ENCODE peak calls at places on chromosomes 13 and 19, in ten cellular contexts. G, L, F, H, I, S, J, K, Y and X are unnamed samples. For H3K9me3 and H3K27me3, the result is how much of the 10 kb centered on the place peaks cover.

GRCh38 chr13:108176685-108177274 is 38.6 kb downstream of the LIG4 start:
- DNase-seq in G (no peak), L (no peak), F (peak), H (peak), I (peak), S (peak), J (no peak), K (peak), Y (no peak), X (no peak)

GRCh38 chr19:55467236-55468053 is 2.9 kb upstream of the C19orf85 start:
- DNase-seq in G (peak), L (no peak), F (no peak), H (peak), I (peak), S (peak), J (peak), K (peak), Y (peak), X (peak)

GRCh38 chr13:27789153-27789494 is 3.2 kb upstream of the GSX1 start:
- DNase-seq in G (no peak), L (no peak), F (no peak), H (no peak), I (no peak), S (no peak), J (no peak), K (no peak), Y (no peak), X (no peak)

GRCh38 chr13:113997845-113998751 is 24.2 kb upstream of the C13orf46 start:
- DNase-seq in G (peak), L (no peak), F (no peak), H (no peak), I (no peak), S (peak), J (peak), K (peak), Y (peak), X (no peak)

GRCh38 chr13:67230243-67230773 is at the start of gene PCDH9:
- DNase-seq in G (peak), L (peak), F (peak), H (peak), I (peak), S (peak), J (peak), K (peak), Y (peak), X (peak)

GRCh38 chr13:109715902-109716301 is 70.5 kb downstream of the IRS2 start:
- DNase-seq in G (no peak), L (no peak), F (no peak), H (peak), I (no peak), S (peak), J (no peak), K (peak), Y (no peak), X (no peak)

GRCh38 chr19:48174445-48175030 is 4.1 kb downstream of the ZSWIM9 start:
- DNase-seq in G (no peak), L (no peak), F (no peak), H (no peak), I (no peak), S (no peak), J (no peak), K (no peak), Y (no peak), X (no peak)

GRCh38 chr19:47699360-47699917 is 13.8 kb upstream of the EHD2 start:
- DNase-seq in G (no peak), L (no peak), F (no peak), H (peak), I (peak), S (peak), J (peak), K (peak), Y (no peak), X (peak)

GRCh38 chr19:41616785-41617621 is 9.9 kb downstream of the CEACAM4 start:
- DNase-seq in G (no peak), L (no peak), F (peak), H (peak), I (no peak), S (peak), J (no peak), K (peak), Y (no peak), X (peak)

GRCh38 chr13:47665041-47665440 is 336.0 kb downstream of the SUCLA2 start:
- DNase-seq in G (no peak), L (no peak), F (no peak), H (peak), I (no peak), S (no peak), J (no peak), K (no peak), Y (no peak), X (no peak)

GRCh38 chr13:75042809-75043208 is 439.2 kb downstream of the TBC1D4 start:
- DNase-seq in G (no peak), L (no peak), F (no peak), H (no peak), I (no peak), S (no peak), J (no peak), K (no peak), Y (no peak), X (no peak)

GRCh38 chr13:43979492-43979891 is 99.8 kb downstream of the LACC1 start:
- DNase-seq in G (no peak), L (no peak), F (no peak), H (no peak), I (no peak), S (no peak), J (no peak), K (no peak), Y (no peak), X (no peak)

GRCh38 chr13:44437356-44438233 is 64.0 kb downstream of the SERP2 start:
- DNase-seq in G (no peak), L (peak), F (no peak), H (peak), I (no peak), S (peak), J (no peak), K (peak), Y (no peak), X (no peak)

GRCh38 chr19:18309525-18310064 is 13.3 kb downstream of the LSM4 start:
- DNase-seq in G (no peak), L (no peak), F (no peak), H (no peak), I (no peak), S (no peak), J (no peak), K (no peak), Y (no peak), X (no peak)

GRCh38 chr13:27466513-27466912 is 16.1 kb upstream of the MTIF3 start:
- DNase-seq in G (peak), L (no peak), F (no peak), H (no peak), I (no peak), S (no peak), J (no peak), K (no peak), Y (no peak), X (no peak)

GRCh38 chr13:27082325-27082724 is 89.3 kb downstream of the USP12 start:
- DNase-seq in G (no peak), L (peak), F (no peak), H (no peak), I (no peak), S (no peak), J (no peak), K (no peak), Y (no peak), X (no peak)

GRCh38 chr13:80516818-80517348 is 176.0 kb upstream of the SPRY2 start:
- DNase-seq in G (no peak), L (no peak), F (no peak), H (no peak), I (no peak), S (no peak), J (no peak), K (no peak), Y (no peak), X (no peak)

GRCh38 chr13:71368301-71368700 is 498.7 kb downstream of the DACH1 start:
- DNase-seq in G (no peak), L (no peak), F (no peak), H (no peak), I (no peak), S (no peak), J (no peak), K (no peak), Y (no peak), X (no peak)

GRCh38 chr13:106348032-106348431 is 187.4 kb downstream of the EFNB2 start:
- DNase-seq in G (no peak), L (peak), F (peak), H (peak), I (no peak), S (peak), J (no peak), K (peak), Y (no peak), X (no peak)

GRCh38 chr19:42030605-42031004 is 36.6 kb upstream of the ATP1A3 start:
- DNase-seq in G (peak), L (no peak), F (no peak), H (no peak), I (no peak), S (no peak), J (no peak), K (no peak), Y (no peak), X (peak)

GRCh38 chr13:87975035-87975434 is 303.9 kb downstream of the SLITRK5 start:
- DNase-seq in G (no peak), L (no peak), F (no peak), H (no peak), I (no peak), S (no peak), J (no peak), K (no peak), Y (no peak), X (no peak)

GRCh38 chr13:44765076-44765475 is 188.9 kb upstream of the TSC22D1 start:
- DNase-seq in G (no peak), L (peak), F (no peak), H (peak), I (no peak), S (no peak), J (no peak), K (no peak), Y (no peak), X (no peak)

GRCh38 chr13:106721599-106721998 is 153.7 kb upstream of the ARGLU1 start:
- DNase-seq in G (no peak), L (no peak), F (no peak), H (no peak), I (no peak), S (no peak), J (no peak), K (no peak), Y (no peak), X (no peak)

GRCh38 chr19:19296953-19297689 is 23.2 kb downstream of the SUGP1 start:
- DNase-seq in G (no peak), L (no peak), F (no peak), H (no peak), I (no peak), S (no peak), J (no peak), K (no peak), Y (no peak), X (no peak)

GRCh38 chr13:113945857-113946408 is 27.9 kb downstream of the C13orf46 start:
- DNase-seq in G (no peak), L (no peak), F (no peak), H (no peak), I (no peak), S (no peak), J (peak), K (no peak), Y (no peak), X (no peak)

GRCh38 chr13:31798189-31798588 is 58.9 kb downstream of the RXFP2 start:
- DNase-seq in G (no peak), L (no peak), F (no peak), H (no peak), I (no peak), S (no peak), J (no peak), K (no peak), Y (no peak), X (no peak)

GRCh38 chr13:45518525-45519235 is 53.9 kb downstream of the COG3 start:
- DNase-seq in G (no peak), L (peak), F (no peak), H (no peak), I (no peak), S (peak), J (no peak), K (peak), Y (no peak), X (no peak)

DNA sequence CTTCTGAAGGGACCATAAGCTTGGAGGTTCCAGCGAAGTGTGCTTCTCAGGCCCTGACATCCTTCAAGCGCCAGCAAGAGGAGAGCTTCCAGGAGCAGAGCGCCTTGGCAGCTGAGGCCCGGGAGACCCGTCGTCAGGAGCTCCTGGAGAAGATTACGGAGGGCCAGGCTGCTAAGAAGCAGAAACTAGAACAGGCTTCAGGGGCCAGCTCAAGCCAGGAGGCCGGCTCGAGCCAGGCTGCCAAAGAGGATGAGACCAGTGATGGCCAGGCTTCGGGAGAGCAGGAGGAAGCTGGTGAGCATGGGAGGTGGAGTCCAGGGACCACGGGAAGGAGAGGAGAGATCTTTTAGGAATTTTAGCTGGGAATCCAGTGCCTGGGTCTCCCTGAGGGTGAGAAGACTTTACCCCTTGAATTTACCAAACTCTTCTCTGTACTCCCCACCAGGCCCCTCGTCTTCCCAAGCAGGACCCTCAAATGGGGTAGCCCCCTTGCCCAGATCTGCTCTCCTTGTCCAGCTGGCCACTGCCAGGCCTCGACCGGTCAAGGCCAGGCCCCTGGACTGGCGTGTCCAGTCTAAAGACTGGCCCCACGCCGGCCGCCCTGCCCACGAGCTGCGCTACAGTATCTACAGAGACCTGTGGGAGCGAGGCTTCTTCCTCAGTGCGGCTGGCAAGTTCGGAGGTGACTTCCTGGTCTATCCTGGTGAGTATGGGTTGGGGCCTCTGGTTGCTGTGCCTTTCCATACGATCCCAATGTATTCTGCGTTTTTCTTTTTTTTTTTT is 754 bp downstream of the TSEN34 start:
- DNase-seq in G (no peak), L (no peak), F (no peak), H (no peak), I (no peak), S (peak), J (peak), K (peak), Y (no peak), X (no peak)
- H3K4me3 ChIP-seq in G (peak), L (peak), F (peak), H (peak), I (peak), S (peak), J (peak), K (peak), Y (peak), X (peak)

DNA sequence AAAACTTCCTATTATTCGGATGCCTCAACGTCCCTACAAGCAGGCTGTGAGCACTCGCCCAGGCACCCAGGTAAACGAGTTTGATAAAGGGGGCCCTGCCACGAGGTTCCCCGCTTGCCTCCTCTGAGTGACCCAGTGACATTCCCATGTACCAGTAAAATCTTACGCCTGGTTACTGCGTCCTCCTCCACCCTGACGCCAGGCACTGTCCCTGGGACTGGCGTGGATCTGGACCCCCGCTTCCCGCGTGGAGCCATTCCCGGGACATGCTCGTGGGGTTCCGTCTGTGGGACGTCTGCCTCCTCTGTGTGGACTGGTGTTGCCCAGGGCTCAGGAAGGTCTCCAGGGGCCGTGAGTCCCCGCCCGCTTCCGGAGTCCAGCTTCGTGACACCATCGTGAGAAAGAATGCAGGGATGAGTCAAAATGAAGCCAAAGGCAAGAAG is 407 bp upstream of the ZNF550 start:
- DNase-seq in G (peak), L (peak), F (no peak), H (no peak), I (no peak), S (peak), J (peak), K (peak), Y (peak), X (peak)
- H3K9me3 ChIP-seq in G (under half), L (under half), F (under half), H (under half), I (under half), S (under half), J (under half), K (under half), Y (under half), X (under half)

DNA sequence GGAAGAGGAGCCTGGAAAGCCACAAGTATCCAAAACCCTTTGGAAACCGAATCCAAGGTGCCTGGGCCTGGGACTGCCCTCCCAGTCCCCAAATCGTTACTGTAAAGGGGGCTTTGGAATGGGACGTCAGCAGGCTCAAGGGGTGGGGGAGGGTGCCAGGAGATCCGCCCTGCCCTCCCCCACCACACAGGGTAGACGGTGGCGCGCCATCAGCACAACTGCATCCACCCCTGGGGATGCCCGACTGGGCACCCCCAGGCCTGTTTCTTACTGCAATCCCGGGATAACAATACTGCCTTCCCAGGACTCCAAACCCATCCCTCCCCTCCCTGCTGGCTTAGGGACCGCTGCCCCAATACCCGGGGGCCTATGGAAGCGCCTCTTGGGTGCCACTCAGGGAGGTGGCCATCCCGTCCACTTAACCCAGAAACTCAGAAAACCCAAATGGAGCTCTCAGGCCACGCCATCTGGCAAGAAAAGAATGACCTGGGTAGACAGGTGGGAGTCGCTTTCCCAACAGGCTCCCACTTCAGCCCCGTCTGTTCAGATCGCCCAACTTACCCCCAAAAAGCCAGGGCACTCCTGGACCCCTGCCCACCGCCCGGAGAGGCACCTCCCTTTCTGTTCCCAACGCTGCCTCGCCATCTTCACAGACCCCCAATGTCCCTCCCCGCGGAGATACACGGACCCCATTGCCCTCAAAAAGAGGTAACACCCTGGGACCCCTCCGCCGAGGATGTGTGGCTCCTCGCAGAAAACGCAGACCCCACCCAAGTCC is 2.4 kb downstream of the KLF16 start:
- DNase-seq in G (no peak), L (no peak), F (no peak), H (no peak), I (no peak), S (no peak), J (no peak), K (no peak), Y (no peak), X (no peak)
- H3K27me3 ChIP-seq in G (under half), L (under half), F (under half), H (half or more), I (under half), S (under half), J (under half), K (under half), Y (under half), X (under half)

GRCh38 chr19:15471639-15472101 is 7.3 kb upstream of the RASAL3 start:
- DNase-seq in G (no peak), L (no peak), F (no peak), H (no peak), I (no peak), S (no peak), J (peak), K (no peak), Y (no peak), X (no peak)

GRCh38 chr19:15479391-15480345 is at the start of gene PGLYRP2:
- DNase-seq in G (no peak), L (no peak), F (no peak), H (no peak), I (no peak), S (peak), J (peak), K (no peak), Y (peak), X (no peak)

GRCh38 chr19:15475169-15475568 is 4.1 kb downstream of the PGLYRP2 start:
- DNase-seq in G (no peak), L (no peak), F (no peak), H (no peak), I (no peak), S (no peak), J (no peak), K (no peak), Y (no peak), X (no peak)

GRCh38 chr19:15476334-15476733 is 3.0 kb downstream of the PGLYRP2 start:
- DNase-seq in G (no peak), L (no peak), F (no peak), H (no peak), I (no peak), S (no peak), J (peak), K (no peak), Y (no peak), X (no peak)

DNA sequence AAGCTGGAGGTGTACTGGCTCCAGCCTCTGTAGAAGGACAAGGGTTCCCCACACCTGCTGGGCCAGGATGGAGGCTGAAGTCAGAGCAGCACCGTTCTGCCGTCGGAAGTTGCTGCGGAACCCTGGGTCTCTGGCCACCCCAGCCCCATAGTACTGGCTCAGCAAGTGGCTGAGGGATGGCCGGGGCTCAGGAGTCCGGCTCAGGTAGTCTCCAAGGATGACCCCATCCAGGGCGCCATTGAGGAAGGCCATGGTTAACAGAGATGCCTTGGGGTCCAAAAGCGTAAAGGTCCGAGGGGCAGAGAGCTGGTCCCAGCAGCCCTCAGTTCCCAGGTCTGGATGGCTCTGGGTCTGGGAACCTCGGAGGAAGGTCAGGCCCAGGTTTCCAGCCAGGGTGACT is 3.7 kb downstream of the PGLYRP2 start:
- DNase-seq in G (no peak), L (no peak), F (no peak), H (no peak), I (no peak), S (no peak), J (peak), K (no peak), Y (no peak), X (no peak)
- H3K4me3 ChIP-seq in G (no peak), L (no peak), F (no peak), H (no peak), I (no peak), S (no peak), J (no peak), K (no peak), Y (no peak), X (no peak)

GRCh38 chr13:35830850-35831450 is 300.2 kb downstream of the DCLK1 start:
- DNase-seq in G (no peak), L (no peak), F (no peak), H (peak), I (no peak), S (no peak), J (no peak), K (no peak), Y (no peak), X (no peak)
- H3K9me3 ChIP-seq in G (under half), L (under half), F (under half), H (under half), I (under half), S (under half), J (under half), K (under half), Y (under half), X (under half)